ENCODE peak calls at places on chromosomes 3 and 15, in ten cellular contexts. H, F, T, E, D, N, L, C, O and S are unnamed samples.

GRCh38 chr3:33278106-33278672 is 947 bp downstream of the FBXL2 start:
- DNase-seq in H (no peak), F (no peak), T (no peak), E (peak), D (no peak), N (no peak), L (no peak), C (no peak), O (no peak), S (no peak)

GRCh38 chr3:194285024-194285858 is 65.9 kb downstream of the CPN2 start:
- DNase-seq in H (no peak), F (no peak), T (peak), E (no peak), D (no peak), N (no peak), L (no peak), C (no peak), O (no peak), S (no peak)

GRCh38 chr3:2656806-2657205 is 453.4 kb downstream of the IL5RA start:
- DNase-seq in H (no peak), F (no peak), T (no peak), E (no peak), D (no peak), N (no peak), L (no peak), C (no peak), O (no peak), S (no peak)

GRCh38 chr3:151581046-151581445 is 120.2 kb upstream of the IGSF10 start:
- DNase-seq in H (no peak), F (no peak), T (no peak), E (no peak), D (no peak), N (no peak), L (no peak), C (no peak), O (no peak), S (no peak)

GRCh38 chr15:92693922-92694331 is 38.4 kb upstream of the FAM174B start:
- DNase-seq in H (no peak), F (no peak), T (no peak), E (peak), D (no peak), N (no peak), L (no peak), C (no peak), O (no peak), S (no peak)

GRCh38 chr3:11007534-11007933 is 15.0 kb downstream of the SLC6A1 start:
- DNase-seq in H (no peak), F (no peak), T (no peak), E (no peak), D (no peak), N (no peak), L (no peak), C (no peak), O (no peak), S (no peak)

GRCh38 chr15:62359416-62359815 is 194.3 kb upstream of the C2CD4B start:
- DNase-seq in H (no peak), F (no peak), T (no peak), E (no peak), D (no peak), N (no peak), L (no peak), C (no peak), O (no peak), S (no peak)

GRCh38 chr3:178826437-178827010 is 245.1 kb downstream of the ZMAT3 start:
- DNase-seq in H (no peak), F (no peak), T (no peak), E (no peak), D (no peak), N (no peak), L (no peak), C (no peak), O (no peak), S (no peak)

GRCh38 chr15:27899583-27900295 is 199.4 kb downstream of the OCA2 start:
- DNase-seq in H (no peak), F (no peak), T (no peak), E (no peak), D (no peak), N (no peak), L (no peak), C (no peak), O (no peak), S (no peak)

GRCh38 chr3:45313743-45314403 is 74.5 kb upstream of the LARS2 start:
- DNase-seq in H (no peak), F (no peak), T (no peak), E (no peak), D (no peak), N (no peak), L (no peak), C (no peak), O (no peak), S (no peak)

GRCh38 chr15:90151989-90152645 is 49.0 kb upstream of the SEMA4B start:
- DNase-seq in H (no peak), F (no peak), T (no peak), E (no peak), D (no peak), N (peak), L (peak), C (no peak), O (no peak), S (peak)

GRCh38 chr3:71724584-71725278 is 471 bp downstream of the EIF4E3 start:
- DNase-seq in H (peak), F (peak), T (peak), E (peak), D (no peak), N (peak), L (peak), C (no peak), O (peak), S (peak)

GRCh38 chr15:36590838-36591237 is 11.4 kb downstream of the CDIN1 start:
- DNase-seq in H (no peak), F (no peak), T (no peak), E (no peak), D (no peak), N (no peak), L (no peak), C (no peak), O (no peak), S (no peak)

GRCh38 chr15:60840703-60841411 is 361.9 kb upstream of the ICE2 start:
- DNase-seq in H (no peak), F (no peak), T (no peak), E (no peak), D (no peak), N (no peak), L (no peak), C (no peak), O (no peak), S (no peak)

GRCh38 chr3:33749546-33750215 is 31.6 kb upstream of the CLASP2 start:
- DNase-seq in H (no peak), F (no peak), T (no peak), E (no peak), D (no peak), N (no peak), L (no peak), C (no peak), O (no peak), S (no peak)

GRCh38 chr15:26665950-26666921 is 106.6 kb downstream of the GABRB3 start:
- DNase-seq in H (no peak), F (no peak), T (no peak), E (peak), D (no peak), N (no peak), L (no peak), C (no peak), O (no peak), S (no peak)

GRCh38 chr15:41810651-41811431 is 17.1 kb upstream of the JMJD7 start:
- DNase-seq in H (no peak), F (no peak), T (no peak), E (no peak), D (no peak), N (no peak), L (no peak), C (no peak), O (no peak), S (no peak)

GRCh38 chr3:94063497-94064119 is 747 bp downstream of the NSUN3 start:
- DNase-seq in H (no peak), F (no peak), T (no peak), E (no peak), D (no peak), N (no peak), L (no peak), C (no peak), O (no peak), S (no peak)

GRCh38 chr15:31031471-31032064 is 40.1 kb upstream of the MTMR10 start:
- DNase-seq in H (no peak), F (no peak), T (no peak), E (no peak), D (no peak), N (no peak), L (no peak), C (no peak), O (no peak), S (no peak)

GRCh38 chr3:9136746-9137434 is 112.6 kb downstream of the SRGAP3 start:
- DNase-seq in H (no peak), F (no peak), T (no peak), E (no peak), D (no peak), N (no peak), L (no peak), C (no peak), O (no peak), S (no peak)

GRCh38 chr3:7682822-7683229 is 818.8 kb upstream of the LMCD1 start:
- DNase-seq in H (no peak), F (no peak), T (no peak), E (no peak), D (peak), N (no peak), L (peak), C (no peak), O (peak), S (no peak)

GRCh38 chr3:11808231-11808630 is 38.5 kb downstream of the TAMM41 start:
- DNase-seq in H (no peak), F (no peak), T (no peak), E (no peak), D (no peak), N (no peak), L (no peak), C (no peak), O (no peak), S (no peak)

GRCh38 chr3:10468611-10469354 is 36.6 kb downstream of the ATP2B2 start:
- DNase-seq in H (peak), F (no peak), T (no peak), E (no peak), D (no peak), N (no peak), L (no peak), C (no peak), O (no peak), S (no peak)

GRCh38 chr3:140597792-140598191 is 80.1 kb upstream of the TRIM42 start:
- DNase-seq in H (no peak), F (no peak), T (no peak), E (no peak), D (no peak), N (no peak), L (no peak), C (no peak), O (peak), S (no peak)

GRCh38 chr3:175304437-175304836 is 445.3 kb downstream of the NAALADL2 start:
- DNase-seq in H (no peak), F (no peak), T (no peak), E (no peak), D (peak), N (no peak), L (no peak), C (no peak), O (peak), S (no peak)

GRCh38 chr3:111336511-111336910 is 205.5 kb upstream of the CD96 start:
- DNase-seq in H (no peak), F (no peak), T (no peak), E (no peak), D (no peak), N (no peak), L (no peak), C (no peak), O (no peak), S (no peak)

GRCh38 chr3:54817628-54818027 is 110.2 kb downstream of the LRTM1 start:
- DNase-seq in H (no peak), F (no peak), T (no peak), E (no peak), D (no peak), N (no peak), L (no peak), C (no peak), O (no peak), S (no peak)

GRCh38 chr15:47822066-47822465 is 104.8 kb downstream of the SEMA6D start:
- DNase-seq in H (no peak), F (no peak), T (no peak), E (no peak), D (no peak), N (peak), L (no peak), C (no peak), O (no peak), S (no peak)

GRCh38 chr15:27792756-27793264 is 306.3 kb downstream of the OCA2 start:
- DNase-seq in H (no peak), F (no peak), T (no peak), E (no peak), D (no peak), N (no peak), L (no peak), C (no peak), O (no peak), S (no peak)

GRCh38 chr3:57112206-57112605 is 51.7 kb downstream of the SPATA12 start:
- DNase-seq in H (no peak), F (no peak), T (no peak), E (peak), D (no peak), N (no peak), L (no peak), C (no peak), O (no peak), S (no peak)
- TF ChIP-seq CTCF in H (no peak), F (no peak), T (peak), E (no peak), D (no peak), N (no peak), L (no peak), C (no peak), O (no peak), S (no peak)

DNA sequence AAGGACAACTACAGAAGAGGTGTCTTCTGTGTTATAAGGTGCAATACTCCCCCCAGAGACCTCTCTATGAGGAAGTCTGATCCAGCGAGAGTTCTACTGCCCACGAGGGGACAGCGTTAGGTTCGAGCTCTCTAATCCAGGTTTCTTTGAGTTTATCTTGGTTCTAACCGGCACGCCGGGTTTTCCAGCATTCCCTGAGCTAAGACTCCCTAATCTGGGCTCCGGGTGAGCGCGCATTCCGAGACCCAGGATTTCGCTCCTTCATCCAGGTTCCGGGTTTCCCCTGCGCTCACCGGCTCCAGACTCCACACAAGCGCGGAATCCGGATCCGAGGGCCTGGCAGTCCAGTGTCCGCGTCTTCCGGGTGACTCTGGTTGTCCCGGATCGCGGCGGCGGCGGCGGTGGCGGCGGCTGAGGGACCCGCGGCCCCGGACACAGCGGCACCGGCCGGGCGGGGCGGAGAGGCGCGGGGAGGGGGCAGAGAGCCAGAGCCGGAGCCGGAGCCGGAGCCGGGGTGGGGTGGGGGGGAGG is at the start of gene ZNF609:
- DNase-seq in H (peak), F (peak), T (peak), E (peak), D (peak), N (peak), L (peak), C (peak), O (peak), S (peak)
- TF ChIP-seq POLR2A in H (no peak), F (peak), T (peak), E (peak), D (no peak), N (peak), L (peak), C (no peak), O (peak), S (no peak)

GRCh38 chr3:27729325-27729724 is 7.2 kb upstream of the EOMES start:
- DNase-seq in H (no peak), F (no peak), T (no peak), E (no peak), D (no peak), N (no peak), L (no peak), C (no peak), O (no peak), S (no peak)

GRCh38 chr3:27730774-27731659 is 8.9 kb upstream of the EOMES start:
- DNase-seq in H (no peak), F (no peak), T (no peak), E (no peak), D (no peak), N (no peak), L (no peak), C (no peak), O (no peak), S (no peak)

GRCh38 chr3:27729748-27730611 is 7.9 kb upstream of the EOMES start:
- DNase-seq in H (no peak), F (no peak), T (no peak), E (no peak), D (no peak), N (no peak), L (no peak), C (no peak), O (no peak), S (no peak)

GRCh38 chr3:27726240-27726639 is 4.1 kb upstream of the EOMES start:
- DNase-seq in H (no peak), F (no peak), T (no peak), E (no peak), D (no peak), N (no peak), L (no peak), C (no peak), O (no peak), S (no peak)

DNA sequence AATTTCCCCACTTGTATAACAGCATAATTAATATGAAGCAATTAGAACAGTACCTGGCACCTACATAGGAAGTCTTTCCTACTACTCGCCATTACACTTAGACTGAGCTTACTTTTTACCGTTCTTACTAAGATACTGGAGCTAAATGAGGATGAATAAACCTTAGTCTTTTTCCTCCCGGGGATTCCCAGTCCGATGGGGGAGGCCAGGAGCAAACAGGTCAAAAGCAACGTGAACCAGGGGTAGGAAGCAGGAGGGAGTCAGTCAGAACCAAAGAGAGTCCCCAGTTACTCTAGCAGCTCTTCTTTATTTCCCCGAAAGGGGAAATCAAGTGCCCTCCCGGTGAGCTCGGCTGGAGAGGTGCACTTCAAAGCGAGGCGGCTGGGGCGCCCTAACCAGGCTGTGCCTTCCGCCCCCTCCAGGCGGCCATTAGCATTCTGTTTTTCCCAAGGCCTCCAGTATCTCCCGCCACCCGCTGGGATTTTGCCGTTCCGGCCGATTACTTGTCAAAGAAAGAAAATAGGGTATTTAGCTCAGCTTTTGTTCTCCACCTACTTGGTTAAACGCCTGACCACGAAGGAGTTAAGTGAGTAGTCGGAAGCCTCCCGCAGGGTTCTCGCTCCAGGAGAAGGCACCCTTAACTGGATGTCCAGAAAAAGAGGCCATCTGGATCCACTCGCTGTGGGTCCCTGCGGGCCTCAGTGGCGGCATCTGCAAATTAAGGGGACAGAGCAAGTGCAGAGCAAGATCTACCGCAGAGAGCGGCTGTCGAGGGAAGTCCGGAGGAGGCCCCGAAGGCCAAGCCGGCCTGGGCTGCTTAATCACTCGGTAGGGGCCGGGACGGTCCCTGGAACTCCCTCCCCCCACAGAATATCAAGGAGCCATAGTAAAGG is 6.3 kb upstream of the EOMES start:
- DNase-seq in H (peak), F (no peak), T (no peak), E (no peak), D (no peak), N (no peak), L (no peak), C (no peak), O (no peak), S (no peak)
- TF ChIP-seq CTCF in H (no peak), F (no peak), T (no peak), E (no peak), D (no peak), N (no peak), L (peak), C (no peak), O (no peak), S (no peak)

GRCh38 chr15:57591822-57592367 is at the start of gene MYZAP:
- DNase-seq in H (peak), F (peak), T (peak), E (no peak), D (no peak), N (peak), L (peak), C (no peak), O (peak), S (peak)
- TF ChIP-seq POLR2A in H (no peak), F (peak), T (peak), E (no peak), D (no peak), N (no peak), L (peak), C (no peak), O (peak), S (no peak)

GRCh38 chr3:132209860-132210259 is 107.3 kb upstream of the ACP3 start:
- DNase-seq in H (no peak), F (no peak), T (no peak), E (peak), D (no peak), N (no peak), L (no peak), C (no peak), O (no peak), S (no peak)

GRCh38 chr3:132205609-132206008 is 111.6 kb upstream of the ACP3 start:
- DNase-seq in H (no peak), F (no peak), T (no peak), E (no peak), D (no peak), N (no peak), L (no peak), C (no peak), O (no peak), S (no peak)

GRCh38 chr3:132211896-132212295 is 105.3 kb upstream of the ACP3 start:
- DNase-seq in H (no peak), F (no peak), T (no peak), E (no peak), D (no peak), N (no peak), L (no peak), C (no peak), O (no peak), S (no peak)

GRCh38 chr3:132210476-132211346 is 106.5 kb upstream of the ACP3 start:
- DNase-seq in H (no peak), F (peak), T (no peak), E (peak), D (no peak), N (no peak), L (peak), C (no peak), O (no peak), S (peak)
- TF ChIP-seq CTCF in H (no peak), F (no peak), T (no peak), E (peak), D (no peak), N (no peak), L (peak), C (peak), O (no peak), S (peak)

DNA sequence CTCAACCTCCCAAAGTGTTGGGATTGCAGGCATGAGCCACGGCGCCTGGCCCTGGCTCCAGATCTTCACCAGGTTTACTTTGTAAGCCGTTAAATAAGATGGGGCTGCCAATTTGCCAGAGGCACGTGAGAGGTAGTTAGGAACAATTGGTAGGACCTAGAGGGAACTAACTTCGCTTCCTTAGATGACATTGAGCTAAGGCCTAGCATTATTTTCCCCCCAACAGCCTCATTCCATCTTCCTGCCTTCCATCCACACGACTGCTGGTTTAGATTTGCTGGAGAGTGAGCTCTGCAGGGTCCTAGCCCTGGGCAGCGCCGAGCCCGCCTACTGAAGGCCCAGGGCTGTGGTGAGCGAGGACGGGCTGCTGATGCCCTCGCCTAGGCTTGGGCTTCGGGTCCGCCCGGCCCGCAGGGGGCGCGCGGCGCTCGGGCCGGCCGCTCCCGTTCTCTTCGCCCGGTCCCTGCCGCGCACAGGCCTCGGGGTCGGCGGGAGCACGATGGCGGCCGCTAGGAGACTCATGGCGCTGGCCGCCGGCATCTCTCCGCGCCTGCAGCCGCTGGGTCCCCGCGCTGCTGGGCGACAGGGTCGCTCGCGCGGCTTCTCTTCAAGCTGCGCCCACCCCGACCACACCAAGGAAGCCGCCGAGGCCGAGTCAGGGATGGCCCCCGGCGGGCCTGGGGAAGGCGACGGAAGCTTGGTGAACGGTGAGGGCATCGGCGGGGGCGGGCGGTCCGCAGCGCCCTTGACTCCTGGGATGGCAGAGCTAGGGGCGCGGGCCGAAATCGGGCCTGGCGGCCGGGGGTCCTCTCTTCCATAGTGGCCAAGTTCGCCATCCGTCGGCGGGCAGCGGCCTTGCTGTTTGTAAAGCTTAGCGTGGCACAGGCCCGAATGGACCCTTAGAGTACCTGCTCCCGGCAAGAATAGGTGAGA is 21.9 kb downstream of the DHX30 start:
- DNase-seq in H (peak), F (peak), T (peak), E (peak), D (peak), N (peak), L (peak), C (no peak), O (peak), S (peak)
- TF ChIP-seq POLR2A in H (no peak), F (no peak), T (peak), E (peak), D (no peak), N (peak), L (peak), C (no peak), O (peak), S (peak)